ENCODE peak calls at places on chromosomes 4 and X, in four cellular contexts. Y, F, T and Q are unnamed samples.

GRCh38 chrX:7146703-7147430 is 645 bp upstream of the STS start:
- DNase-seq in T (no peak), F (no peak), Y (peak), Q (peak)

GRCh38 chr4:175419120-175419774 is 392.8 kb downstream of the GPM6A start:
- DNase-seq in F (no peak), Y (no peak), T (peak), Q (peak)

GRCh38 chr4:161546902-161547301 is 616.9 kb downstream of the FSTL5 start:
- DNase-seq in F (no peak), Y (no peak), T (no peak), Q (no peak)

GRCh38 chrX:107025538-107025937 is 25.5 kb upstream of the MORC4 start:
- DNase-seq in F (no peak), Y (peak), T (peak), Q (peak)

GRCh38 chr4:8747467-8747841 is 124.2 kb downstream of the HMX1 start:
- DNase-seq in T (no peak), F (no peak), Y (no peak), Q (no peak)

GRCh38 chr4:74738756-74739155 is 55.6 kb downstream of the BTC start:
- DNase-seq in T (no peak), Y (no peak), F (no peak), Q (no peak)

GRCh38 chr4:176001171-176002006 is 64.3 kb upstream of the WDR17 start:
- DNase-seq in Y (peak), T (peak), F (no peak), Q (peak)

GRCh38 chr4:181822005-181822375 is 421.2 kb upstream of the TENM3 start:
- DNase-seq in T (no peak), F (no peak), Y (peak), Q (no peak)

GRCh38 chr4:171891038-171891437 is 77.8 kb downstream of the GALNTL6 start:
- DNase-seq in Y (no peak), T (no peak), F (no peak), Q (no peak)

GRCh38 chr4:56731857-56732256 is 50.8 kb upstream of the HOPX start:
- DNase-seq in F (no peak), T (no peak), Y (no peak), Q (no peak)

GRCh38 chr4:153919667-153920066 is 130.8 kb upstream of the SFRP2 start:
- DNase-seq in T (no peak), Y (no peak), F (no peak), Q (no peak)

GRCh38 chrX:78514852-78515251 is 144.3 kb downstream of the RTL3 start:
- DNase-seq in Y (peak), F (no peak), T (no peak), Q (no peak)

GRCh38 chr4:183097251-183098079 is 1.6 kb upstream of the WWC2 start:
- DNase-seq in T (no peak), Y (no peak), F (no peak), Q (no peak)

GRCh38 chrX:123392921-123393320 is 208.8 kb downstream of the GRIA3 start:
- DNase-seq in F (no peak), Y (no peak), T (no peak), Q (no peak)

GRCh38 chr4:21242163-21242562 is 541.9 kb downstream of the PACRGL start:
- DNase-seq in T (no peak), F (no peak), Y (no peak), Q (no peak)

GRCh38 chr4:151922811-151923210 is 162.0 kb upstream of the GATB start:
- DNase-seq in T (no peak), Y (no peak), F (no peak), Q (no peak)

GRCh38 chrX:134634691-134635090 is 23.6 kb downstream of the PLAC1 start:
- DNase-seq in F (no peak), Y (no peak), T (no peak), Q (no peak)

GRCh38 chr4:100420571-100420970 is 97.3 kb downstream of the EMCN start:
- DNase-seq in F (no peak), Y (no peak), T (peak), Q (no peak)

GRCh38 chrX:101025126-101025525 is 26.8 kb downstream of the TRMT2B start:
- DNase-seq in Y (no peak), T (no peak), F (no peak), Q (no peak)

GRCh38 chr4:101279377-101279871 is 67.9 kb downstream of the PPP3CA start:
- DNase-seq in F (no peak), T (peak), Y (no peak), Q (peak)

GRCh38 chr4:122819708-122820449 is 6.8 kb upstream of the FGF2 start:
- DNase-seq in Y (no peak), F (no peak), T (no peak), Q (no peak)

GRCh38 chr4:57086324-57086723 is 23.9 kb downstream of the IGFBP7 start:
- DNase-seq in F (no peak), Y (no peak), T (no peak), Q (no peak)

GRCh38 chr4:27082786-27083185 is 222.1 kb downstream of the STIM2 start:
- DNase-seq in F (no peak), T (no peak), Y (no peak), Q (no peak)

GRCh38 chrX:19670854-19671620 is 155.7 kb upstream of the MAP3K15 start:
- DNase-seq in T (peak), F (no peak), Y (no peak), Q (peak)

GRCh38 chrX:115399306-115399705 is 109.8 kb downstream of the LUZP4 start:
- DNase-seq in Y (peak), T (no peak), F (no peak), Q (no peak)

GRCh38 chr4:7590205-7590604 is 155.5 kb upstream of the PSAPL1 start:
- DNase-seq in Y (no peak), F (no peak), T (no peak), Q (no peak)

GRCh38 chr4:176927664-176928063 is 134.9 kb upstream of the VEGFC start:
- DNase-seq in Y (no peak), T (peak), F (no peak), Q (no peak)

GRCh38 chrX:25597561-25597960 is 540.6 kb upstream of the MAGEB18 start:
- DNase-seq in T (no peak), Y (no peak), F (no peak), Q (no peak)

GRCh38 chr4:141081921-141082381 is 51.3 kb downstream of the RNF150 start:
- DNase-seq in Y (peak), F (no peak), T (no peak), Q (no peak)